ENCODE peak calls at places on chromosomes 13 and 19, in four cellular contexts. O is HCT116, R is SK-N-SH, U is MM.1S. Z is an unnamed sample. For H3K79me2, the result is how much of the 10 kb centered on the place peaks cover.

GRCh38 chr13:51590966-51591627 is 6.8 kb downstream of the WDFY2 start:
- DNase-seq in U (no peak), R (peak), O (no peak), Z (peak)

GRCh38 chr19:45809643-45810159 is 5.4 kb downstream of the RSPH6A start:
- DNase-seq in R (no peak), U (peak), O (no peak), Z (peak)

GRCh38 chr13:39422845-39423565 is 180.0 kb downstream of the LHFPL6 start:
- DNase-seq in O (no peak), U (no peak), R (no peak), Z (no peak)

GRCh38 chr19:13012690-13013608 is 17.7 kb downstream of the NFIX start:
- DNase-seq in O (no peak), U (no peak), R (no peak), Z (peak)

GRCh38 chr19:40806385-40807146 is 7.6 kb downstream of the EGLN2 start:
- DNase-seq in R (peak), O (peak), U (no peak), Z (no peak)

GRCh38 chr13:52665325-52665724 is 12.7 kb downstream of the SUGT1 start:
- DNase-seq in O (peak), U (peak), R (peak), Z (peak)

GRCh38 chr19:48308695-48309586 is 16.4 kb upstream of the EMP3 start:
- DNase-seq in O (no peak), R (no peak), U (no peak), Z (no peak)

GRCh38 chr13:101449971-101450748 is 2.3 kb upstream of the ITGBL1 start:
- DNase-seq in U (no peak), R (no peak), O (peak), Z (peak)

GRCh38 chr19:38915329-38916321 is 3.6 kb upstream of the CCER2 start:
- DNase-seq in O (no peak), U (no peak), R (peak), Z (no peak)

GRCh38 chr19:8515317-8515716 is 1.4 kb upstream of the ZNF414 start:
- DNase-seq in U (no peak), R (no peak), O (no peak), Z (no peak)

GRCh38 chr19:13044160-13044853 is 49.0 kb downstream of the NFIX start:
- DNase-seq in U (no peak), R (no peak), O (no peak), Z (peak)

GRCh38 chr13:73096173-73097117 is 37.6 kb downstream of the KLF5 start:
- DNase-seq in U (no peak), R (no peak), O (no peak), Z (peak)

GRCh38 chr13:66513728-66514127 is 716.4 kb downstream of the PCDH9 start:
- DNase-seq in O (no peak), R (no peak), U (peak), Z (no peak)

GRCh38 chr19:42124386-42124901 is 7.8 kb downstream of the POU2F2 start:
- DNase-seq in O (no peak), U (no peak), R (no peak), Z (no peak)
- H3K79me2 ChIP-seq in O (under half), U (under half), R (under half), Z (under half)

DNA sequence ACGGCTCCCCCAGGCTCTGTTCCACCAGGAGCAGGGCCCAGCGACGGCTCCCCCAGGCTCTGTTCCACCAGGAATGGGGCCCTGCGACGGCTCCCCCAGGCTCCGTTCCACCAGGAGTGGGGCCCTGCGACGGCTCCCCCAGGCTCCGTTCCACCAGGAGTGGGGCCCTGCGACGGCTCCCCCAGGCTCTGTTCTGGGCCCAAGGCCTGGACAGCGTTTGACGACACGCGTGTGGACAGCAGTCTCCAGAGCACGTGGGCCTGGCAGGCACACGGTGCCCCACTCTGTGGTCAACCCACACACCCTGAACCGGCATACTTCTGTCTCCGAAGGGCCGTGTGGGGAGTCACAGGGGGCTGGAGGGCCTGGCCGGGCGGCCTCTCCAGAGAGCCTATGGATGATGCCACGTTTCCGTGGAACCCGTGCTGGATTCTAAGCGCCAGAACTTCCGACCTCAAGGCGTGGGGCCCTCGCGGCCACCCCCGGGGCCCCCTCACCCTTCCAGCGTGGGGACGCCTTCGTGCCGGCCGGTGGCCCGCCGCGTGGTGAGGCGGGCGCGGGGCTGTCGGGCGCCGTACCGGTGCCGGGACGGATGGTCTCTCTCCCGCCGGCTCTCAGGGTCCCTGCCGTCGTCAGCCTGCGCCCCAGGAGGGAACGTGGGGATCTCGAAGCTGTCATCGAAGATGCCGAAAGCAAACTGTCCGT is 11.6 kb downstream of the FGF22 start:
- DNase-seq in O (no peak), R (no peak), U (no peak), Z (no peak)
- TF ChIP-seq EZH2phosphoT487 in O (no peak), R (no peak), U (no peak), Z (no peak)

GRCh38 chr19:19028526-19028925 is 4.8 kb downstream of the SUGP2 start:
- DNase-seq in O (no peak), R (no peak), U (no peak), Z (no peak)
- H3K79me2 ChIP-seq in O (half or more), R (half or more), U (half or more), Z (half or more)

GRCh38 chr13:94706854-94707399 is 5.4 kb downstream of the SOX21 start:
- DNase-seq in O (no peak), U (no peak), R (peak), Z (no peak)

GRCh38 chr13:94706101-94706853 is 6.1 kb downstream of the SOX21 start:
- DNase-seq in R (no peak), U (no peak), O (no peak), Z (no peak)

GRCh38 chr13:94704347-94705080 is 7.8 kb downstream of the SOX21 start:
- DNase-seq in R (peak), O (no peak), U (no peak), Z (peak)

GRCh38 chr13:94703721-94704314 is 8.5 kb downstream of the SOX21 start:
- DNase-seq in O (no peak), R (peak), U (no peak), Z (no peak)

GRCh38 chr13:94705081-94705751 is 7.1 kb downstream of the SOX21 start:
- DNase-seq in O (no peak), R (peak), U (no peak), Z (no peak)
- TF ChIP-seq EZH2phosphoT487 in O (no peak), R (no peak), U (no peak), Z (no peak)

DNA sequence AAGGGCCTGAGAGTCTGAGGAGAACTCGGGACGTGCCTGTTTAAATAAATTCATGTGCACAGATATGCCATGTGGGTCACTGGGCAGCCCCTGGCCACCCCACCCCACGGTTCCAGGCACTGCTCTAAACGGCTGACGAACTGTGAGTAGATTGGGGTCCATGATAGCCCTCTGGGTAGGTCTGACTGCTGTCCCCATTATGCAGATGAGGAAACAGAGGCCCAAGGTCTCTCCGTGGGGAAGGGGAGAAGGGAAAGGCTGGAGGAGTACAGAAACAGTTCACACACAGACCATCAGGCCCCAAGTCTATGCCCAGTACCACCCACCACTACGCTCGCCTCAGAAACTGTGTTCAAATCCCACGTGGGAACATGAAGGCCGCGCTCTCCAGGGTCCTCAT is 14.1 kb downstream of the ZNF787 start:
- DNase-seq in O (no peak), R (no peak), U (no peak), Z (no peak)
- H3K79me2 ChIP-seq in O (half or more), R (half or more), U (half or more), Z (half or more)

GRCh38 chr13:110239280-110240120 is 67.5 kb downstream of the COL4A1 start:
- DNase-seq in U (no peak), R (no peak), O (no peak), Z (no peak)
- TF ChIP-seq EZH2phosphoT487 in U (no peak), R (no peak), O (no peak), Z (no peak)

DNA sequence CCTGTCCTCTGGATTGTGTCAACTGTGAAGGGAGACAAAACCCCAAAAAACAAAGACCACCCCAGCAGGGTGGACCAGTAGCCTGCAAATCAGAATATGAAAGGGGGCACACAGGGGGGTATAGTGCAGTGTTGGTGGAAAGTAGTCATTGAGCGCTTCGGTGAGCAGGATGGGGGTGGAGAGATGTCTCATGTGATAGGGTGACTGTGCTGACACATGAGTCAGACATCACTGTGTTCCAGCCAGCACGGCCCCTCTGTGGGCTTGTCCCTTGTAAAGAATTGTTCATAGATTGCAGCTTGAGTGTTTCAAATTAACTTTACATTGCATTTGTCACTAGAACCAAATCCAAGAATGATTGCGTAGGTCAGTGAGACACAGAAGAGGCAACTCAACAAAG is 7.4 kb downstream of the ZNF440 start:
- DNase-seq in U (no peak), R (no peak), O (no peak), Z (peak)
- H3K79me2 ChIP-seq in U (under half), R (under half), O (under half), Z (under half)

GRCh38 chr13:60009300-60010248 is 154.2 kb downstream of the DIAPH3 start:
- DNase-seq in U (no peak), R (no peak), O (no peak), Z (no peak)
- TF ChIP-seq EZH2phosphoT487 in U (no peak), R (no peak), O (no peak), Z (no peak)

DNA sequence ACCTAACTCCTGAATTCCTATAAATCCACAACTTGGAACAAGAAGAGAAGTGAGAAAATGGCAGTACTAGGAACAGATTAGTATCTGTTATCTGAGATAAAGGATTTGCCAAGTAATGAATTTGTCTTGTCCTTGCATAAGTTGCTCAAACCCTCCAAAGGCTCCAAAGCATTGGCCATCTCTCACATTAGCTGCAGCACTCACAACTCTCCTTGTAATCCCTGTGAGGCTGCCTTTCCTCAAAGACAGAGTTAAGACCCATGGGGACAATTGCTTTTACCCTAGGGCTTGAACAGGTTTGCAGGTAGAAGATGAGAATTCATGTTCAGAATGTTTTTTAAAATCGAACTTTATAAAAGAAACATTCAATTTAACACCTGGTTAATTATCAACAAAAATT is 1702.2 kb downstream of the EFNB2 start:
- DNase-seq in O (no peak), R (no peak), U (no peak), Z (no peak)
- H3K79me2 ChIP-seq in O (under half), R (under half), U (under half), Z (under half)

GRCh38 chr13:107551521-107551920 is 663.8 kb downstream of the LIG4 start:
- DNase-seq in O (no peak), R (no peak), U (no peak), Z (no peak)
- TF ChIP-seq EZH2phosphoT487 in O (no peak), R (no peak), U (no peak), Z (no peak)